ENCODE peak calls at places on chromosomes 1 and 21, in ten cellular contexts. One of them, this sample, is unnamed.

GRCh38 chr1:67441183-67441582 is 11.0 kb upstream of the SERBP1 start:
- DNase-seq in GM23338: no peak
- DNase-seq in SJSA1: peak
- DNase-seq in Right ventricle myocardium superior: peak
- DNase-seq in ELR: peak
- DNase-seq in SHP77: peak
- DNase-seq in H54: no peak
- DNase-seq in progenitor cell of endocrine pancreas: no peak
- DNase-seq in RCC 7860: no peak
- DNase-seq in stimulated activated CD4-positive, alpha-beta T cell treated with anti-CD3 and anti-CD28 coated beads, TNF-alpha, amount 100 ng/mL, for 24 hours: peak
- DNase-seq in this sample: no peak

GRCh38 chr1:232988572-232989040 is 38.2 kb downstream of the NTPCR start:
- DNase-seq in GM23338: no peak
- DNase-seq in progenitor cell of endocrine pancreas: no peak
- DNase-seq in stimulated activated CD4-positive, alpha-beta T cell treated with anti-CD3 and anti-CD28 coated beads, TNF-alpha, amount 100 ng/mL, for 24 hours: no peak
- DNase-seq in RCC 7860: peak
- DNase-seq in H54: peak
- DNase-seq in Right ventricle myocardium superior: no peak
- DNase-seq in ELR: peak
- DNase-seq in SHP77: no peak
- DNase-seq in SJSA1: no peak
- DNase-seq in this sample: peak

GRCh38 chr1:24996983-24997893 is 67.2 kb upstream of the RUNX3 start:
- DNase-seq in SJSA1: no peak
- DNase-seq in Right ventricle myocardium superior: peak
- DNase-seq in RCC 7860: no peak
- DNase-seq in GM23338: no peak
- DNase-seq in stimulated activated CD4-positive, alpha-beta T cell treated with anti-CD3 and anti-CD28 coated beads, TNF-alpha, amount 100 ng/mL, for 24 hours: no peak
- DNase-seq in SHP77: no peak
- DNase-seq in ELR: no peak
- DNase-seq in H54: no peak
- DNase-seq in progenitor cell of endocrine pancreas: no peak
- DNase-seq in this sample: no peak

GRCh38 chr1:207711285-207711684 is 40.6 kb upstream of the CD46 start:
- DNase-seq in ELR: peak
- DNase-seq in progenitor cell of endocrine pancreas: no peak
- DNase-seq in stimulated activated CD4-positive, alpha-beta T cell treated with anti-CD3 and anti-CD28 coated beads, TNF-alpha, amount 100 ng/mL, for 24 hours: no peak
- DNase-seq in GM23338: peak
- DNase-seq in RCC 7860: no peak
- DNase-seq in H54: no peak
- DNase-seq in SHP77: peak
- DNase-seq in SJSA1: no peak
- DNase-seq in Right ventricle myocardium superior: no peak
- DNase-seq in this sample: no peak

GRCh38 chr1:155081472-155082300 is 3.0 kb downstream of the EFNA3 start:
- DNase-seq in Right ventricle myocardium superior: no peak
- DNase-seq in H54: no peak
- DNase-seq in progenitor cell of endocrine pancreas: no peak
- DNase-seq in stimulated activated CD4-positive, alpha-beta T cell treated with anti-CD3 and anti-CD28 coated beads, TNF-alpha, amount 100 ng/mL, for 24 hours: no peak
- DNase-seq in ELR: no peak
- DNase-seq in SHP77: no peak
- DNase-seq in RCC 7860: no peak
- DNase-seq in SJSA1: no peak
- DNase-seq in GM23338: no peak
- DNase-seq in this sample: peak

GRCh38 chr1:31576743-31577455 is 584 bp downstream of the TINAGL1 start:
- DNase-seq in stimulated activated CD4-positive, alpha-beta T cell treated with anti-CD3 and anti-CD28 coated beads, TNF-alpha, amount 100 ng/mL, for 24 hours: no peak
- DNase-seq in H54: no peak
- DNase-seq in SHP77: no peak
- DNase-seq in RCC 7860: no peak
- DNase-seq in ELR: no peak
- DNase-seq in Right ventricle myocardium superior: no peak
- DNase-seq in SJSA1: peak
- DNase-seq in GM23338: no peak
- DNase-seq in progenitor cell of endocrine pancreas: no peak
- DNase-seq in this sample: no peak

GRCh38 chr1:26838474-26839338 is 12.2 kb downstream of the ZDHHC18 start:
- DNase-seq in progenitor cell of endocrine pancreas: no peak
- DNase-seq in H54: no peak
- DNase-seq in Right ventricle myocardium superior: no peak
- DNase-seq in ELR: no peak
- DNase-seq in SJSA1: no peak
- DNase-seq in GM23338: no peak
- DNase-seq in RCC 7860: no peak
- DNase-seq in SHP77: no peak
- DNase-seq in stimulated activated CD4-positive, alpha-beta T cell treated with anti-CD3 and anti-CD28 coated beads, TNF-alpha, amount 100 ng/mL, for 24 hours: peak
- DNase-seq in this sample: no peak

GRCh38 chr1:15667362-15667761 is 16.8 kb upstream of the PLEKHM2 start:
- DNase-seq in progenitor cell of endocrine pancreas: no peak
- DNase-seq in SHP77: no peak
- DNase-seq in GM23338: no peak
- DNase-seq in ELR: no peak
- DNase-seq in RCC 7860: no peak
- DNase-seq in H54: no peak
- DNase-seq in Right ventricle myocardium superior: no peak
- DNase-seq in stimulated activated CD4-positive, alpha-beta T cell treated with anti-CD3 and anti-CD28 coated beads, TNF-alpha, amount 100 ng/mL, for 24 hours: no peak
- DNase-seq in SJSA1: no peak
- DNase-seq in this sample: no peak

GRCh38 chr21:16789636-16790035 is 723.2 kb upstream of the CXADR start:
- DNase-seq in stimulated activated CD4-positive, alpha-beta T cell treated with anti-CD3 and anti-CD28 coated beads, TNF-alpha, amount 100 ng/mL, for 24 hours: no peak
- DNase-seq in GM23338: no peak
- DNase-seq in Right ventricle myocardium superior: no peak
- DNase-seq in RCC 7860: no peak
- DNase-seq in SJSA1: no peak
- DNase-seq in SHP77: no peak
- DNase-seq in ELR: peak
- DNase-seq in H54: no peak
- DNase-seq in progenitor cell of endocrine pancreas: no peak
- DNase-seq in this sample: no peak

GRCh38 chr1:184801503-184801902 is 46.8 kb upstream of the EDEM3 start:
- DNase-seq in ELR: peak
- DNase-seq in RCC 7860: no peak
- DNase-seq in Right ventricle myocardium superior: peak
- DNase-seq in SHP77: no peak
- DNase-seq in progenitor cell of endocrine pancreas: no peak
- DNase-seq in stimulated activated CD4-positive, alpha-beta T cell treated with anti-CD3 and anti-CD28 coated beads, TNF-alpha, amount 100 ng/mL, for 24 hours: no peak
- DNase-seq in GM23338: no peak
- DNase-seq in SJSA1: no peak
- DNase-seq in H54: no peak
- DNase-seq in this sample: no peak

GRCh38 chr1:8373547-8374270 is 55.8 kb downstream of the SLC45A1 start:
- DNase-seq in ELR: peak
- DNase-seq in GM23338: peak
- DNase-seq in SJSA1: peak
- DNase-seq in H54: no peak
- DNase-seq in stimulated activated CD4-positive, alpha-beta T cell treated with anti-CD3 and anti-CD28 coated beads, TNF-alpha, amount 100 ng/mL, for 24 hours: no peak
- DNase-seq in Right ventricle myocardium superior: peak
- DNase-seq in SHP77: peak
- DNase-seq in progenitor cell of endocrine pancreas: no peak
- DNase-seq in RCC 7860: peak
- DNase-seq in this sample: peak

GRCh38 chr1:168506204-168506819 is 37.5 kb downstream of the XCL2 start:
- DNase-seq in GM23338: no peak
- DNase-seq in stimulated activated CD4-positive, alpha-beta T cell treated with anti-CD3 and anti-CD28 coated beads, TNF-alpha, amount 100 ng/mL, for 24 hours: no peak
- DNase-seq in RCC 7860: peak
- DNase-seq in progenitor cell of endocrine pancreas: no peak
- DNase-seq in SHP77: no peak
- DNase-seq in Right ventricle myocardium superior: no peak
- DNase-seq in H54: no peak
- DNase-seq in ELR: peak
- DNase-seq in SJSA1: no peak
- DNase-seq in this sample: no peak

GRCh38 chr1:230276401-230276800 is 149.7 kb downstream of the PGBD5 start:
- DNase-seq in RCC 7860: no peak
- DNase-seq in SHP77: no peak
- DNase-seq in H54: no peak
- DNase-seq in progenitor cell of endocrine pancreas: no peak
- DNase-seq in Right ventricle myocardium superior: peak
- DNase-seq in GM23338: peak
- DNase-seq in ELR: no peak
- DNase-seq in SJSA1: no peak
- DNase-seq in stimulated activated CD4-positive, alpha-beta T cell treated with anti-CD3 and anti-CD28 coated beads, TNF-alpha, amount 100 ng/mL, for 24 hours: no peak
- DNase-seq in this sample: no peak

GRCh38 chr1:62325076-62325475 is 5.8 kb upstream of the KANK4 start:
- DNase-seq in RCC 7860: no peak
- DNase-seq in Right ventricle myocardium superior: peak
- DNase-seq in ELR: peak
- DNase-seq in GM23338: no peak
- DNase-seq in progenitor cell of endocrine pancreas: no peak
- DNase-seq in SJSA1: no peak
- DNase-seq in H54: no peak
- DNase-seq in SHP77: no peak
- DNase-seq in stimulated activated CD4-positive, alpha-beta T cell treated with anti-CD3 and anti-CD28 coated beads, TNF-alpha, amount 100 ng/mL, for 24 hours: no peak
- DNase-seq in this sample: no peak

GRCh38 chr1:4489486-4489885 is 164.9 kb upstream of the AJAP1 start:
- DNase-seq in H54: no peak
- DNase-seq in GM23338: no peak
- DNase-seq in progenitor cell of endocrine pancreas: no peak
- DNase-seq in SJSA1: no peak
- DNase-seq in RCC 7860: no peak
- DNase-seq in stimulated activated CD4-positive, alpha-beta T cell treated with anti-CD3 and anti-CD28 coated beads, TNF-alpha, amount 100 ng/mL, for 24 hours: no peak
- DNase-seq in ELR: no peak
- DNase-seq in Right ventricle myocardium superior: no peak
- DNase-seq in SHP77: no peak
- DNase-seq in this sample: no peak

GRCh38 chr1:206969090-206969489 is 1.2 kb downstream of the FCAMR start:
- DNase-seq in GM23338: no peak
- DNase-seq in RCC 7860: no peak
- DNase-seq in H54: no peak
- DNase-seq in SHP77: no peak
- DNase-seq in SJSA1: no peak
- DNase-seq in Right ventricle myocardium superior: no peak
- DNase-seq in ELR: no peak
- DNase-seq in stimulated activated CD4-positive, alpha-beta T cell treated with anti-CD3 and anti-CD28 coated beads, TNF-alpha, amount 100 ng/mL, for 24 hours: no peak
- DNase-seq in progenitor cell of endocrine pancreas: no peak
- DNase-seq in this sample: no peak

GRCh38 chr1:180173451-180173850 is 18.8 kb downstream of the QSOX1 start:
- DNase-seq in SJSA1: no peak
- DNase-seq in GM23338: no peak
- DNase-seq in SHP77: no peak
- DNase-seq in stimulated activated CD4-positive, alpha-beta T cell treated with anti-CD3 and anti-CD28 coated beads, TNF-alpha, amount 100 ng/mL, for 24 hours: no peak
- DNase-seq in progenitor cell of endocrine pancreas: no peak
- DNase-seq in Right ventricle myocardium superior: no peak
- DNase-seq in ELR: no peak
- DNase-seq in H54: no peak
- DNase-seq in RCC 7860: no peak
- DNase-seq in this sample: no peak

GRCh38 chr1:161168906-161169305 is 2.7 kb downstream of the PPOX start:
- DNase-seq in SJSA1: no peak
- DNase-seq in GM23338: no peak
- DNase-seq in SHP77: no peak
- DNase-seq in H54: no peak
- DNase-seq in progenitor cell of endocrine pancreas: no peak
- DNase-seq in RCC 7860: no peak
- DNase-seq in Right ventricle myocardium superior: no peak
- DNase-seq in ELR: no peak
- DNase-seq in stimulated activated CD4-positive, alpha-beta T cell treated with anti-CD3 and anti-CD28 coated beads, TNF-alpha, amount 100 ng/mL, for 24 hours: no peak
- DNase-seq in this sample: peak

GRCh38 chr1:5950201-5950895 is 41.9 kb downstream of the NPHP4 start:
- DNase-seq in SHP77: no peak
- DNase-seq in RCC 7860: no peak
- DNase-seq in progenitor cell of endocrine pancreas: no peak
- DNase-seq in ELR: no peak
- DNase-seq in GM23338: no peak
- DNase-seq in Right ventricle myocardium superior: no peak
- DNase-seq in SJSA1: peak
- DNase-seq in H54: no peak
- DNase-seq in stimulated activated CD4-positive, alpha-beta T cell treated with anti-CD3 and anti-CD28 coated beads, TNF-alpha, amount 100 ng/mL, for 24 hours: no peak
- DNase-seq in this sample: peak

GRCh38 chr1:37831109-37831508 is 23.1 kb upstream of the YRDC start:
- DNase-seq in progenitor cell of endocrine pancreas: no peak
- DNase-seq in GM23338: no peak
- DNase-seq in Right ventricle myocardium superior: no peak
- DNase-seq in stimulated activated CD4-positive, alpha-beta T cell treated with anti-CD3 and anti-CD28 coated beads, TNF-alpha, amount 100 ng/mL, for 24 hours: no peak
- DNase-seq in SHP77: no peak
- DNase-seq in SJSA1: no peak
- DNase-seq in H54: no peak
- DNase-seq in RCC 7860: no peak
- DNase-seq in ELR: no peak
- DNase-seq in this sample: no peak

GRCh38 chr1:25342846-25343245 is 4.7 kb downstream of the TMEM50A start:
- DNase-seq in progenitor cell of endocrine pancreas: no peak
- DNase-seq in H54: no peak
- DNase-seq in GM23338: no peak
- DNase-seq in ELR: no peak
- DNase-seq in SHP77: no peak
- DNase-seq in stimulated activated CD4-positive, alpha-beta T cell treated with anti-CD3 and anti-CD28 coated beads, TNF-alpha, amount 100 ng/mL, for 24 hours: no peak
- DNase-seq in SJSA1: no peak
- DNase-seq in RCC 7860: no peak
- DNase-seq in Right ventricle myocardium superior: no peak
- DNase-seq in this sample: no peak

GRCh38 chr1:238176441-238176840 is 285.7 kb upstream of the ZP4 start:
- DNase-seq in H54: no peak
- DNase-seq in SJSA1: no peak
- DNase-seq in progenitor cell of endocrine pancreas: no peak
- DNase-seq in stimulated activated CD4-positive, alpha-beta T cell treated with anti-CD3 and anti-CD28 coated beads, TNF-alpha, amount 100 ng/mL, for 24 hours: no peak
- DNase-seq in RCC 7860: no peak
- DNase-seq in SHP77: no peak
- DNase-seq in ELR: peak
- DNase-seq in Right ventricle myocardium superior: no peak
- DNase-seq in GM23338: peak
- DNase-seq in this sample: no peak

GRCh38 chr21:28867401-28867800 is 125.3 kb downstream of the LTN1 start:
- DNase-seq in stimulated activated CD4-positive, alpha-beta T cell treated with anti-CD3 and anti-CD28 coated beads, TNF-alpha, amount 100 ng/mL, for 24 hours: no peak
- DNase-seq in SHP77: no peak
- DNase-seq in progenitor cell of endocrine pancreas: no peak
- DNase-seq in SJSA1: no peak
- DNase-seq in RCC 7860: no peak
- DNase-seq in Right ventricle myocardium superior: no peak
- DNase-seq in ELR: peak
- DNase-seq in H54: no peak
- DNase-seq in GM23338: no peak
- DNase-seq in this sample: no peak

GRCh38 chr1:9294910-9295636 is 2.4 kb downstream of the SPSB1 start:
- DNase-seq in progenitor cell of endocrine pancreas: no peak
- DNase-seq in H54: no peak
- DNase-seq in ELR: peak
- DNase-seq in SJSA1: no peak
- DNase-seq in stimulated activated CD4-positive, alpha-beta T cell treated with anti-CD3 and anti-CD28 coated beads, TNF-alpha, amount 100 ng/mL, for 24 hours: peak
- DNase-seq in Right ventricle myocardium superior: peak
- DNase-seq in GM23338: no peak
- DNase-seq in SHP77: no peak
- DNase-seq in RCC 7860: peak
- DNase-seq in this sample: no peak

GRCh38 chr1:46522184-46522968 is 29.1 kb downstream of the KNCN start:
- DNase-seq in Right ventricle myocardium superior: peak
- DNase-seq in stimulated activated CD4-positive, alpha-beta T cell treated with anti-CD3 and anti-CD28 coated beads, TNF-alpha, amount 100 ng/mL, for 24 hours: peak
- DNase-seq in GM23338: no peak
- DNase-seq in H54: peak
- DNase-seq in ELR: peak
- DNase-seq in SHP77: no peak
- DNase-seq in progenitor cell of endocrine pancreas: no peak
- DNase-seq in RCC 7860: peak
- DNase-seq in SJSA1: peak
- DNase-seq in this sample: no peak

GRCh38 chr1:2134604-2135307 is 59.8 kb downstream of the FAAP20 start:
- DNase-seq in ELR: no peak
- DNase-seq in SHP77: no peak
- DNase-seq in H54: no peak
- DNase-seq in GM23338: no peak
- DNase-seq in SJSA1: no peak
- DNase-seq in stimulated activated CD4-positive, alpha-beta T cell treated with anti-CD3 and anti-CD28 coated beads, TNF-alpha, amount 100 ng/mL, for 24 hours: no peak
- DNase-seq in Right ventricle myocardium superior: peak
- DNase-seq in RCC 7860: no peak
- DNase-seq in progenitor cell of endocrine pancreas: no peak
- DNase-seq in this sample: no peak

GRCh38 chr1:46179138-46180081 is 3.1 kb upstream of the P3R3URF start:
- DNase-seq in SHP77: peak
- DNase-seq in progenitor cell of endocrine pancreas: peak
- DNase-seq in Right ventricle myocardium superior: peak
- DNase-seq in GM23338: peak
- DNase-seq in H54: peak
- DNase-seq in ELR: peak
- DNase-seq in RCC 7860: peak
- DNase-seq in stimulated activated CD4-positive, alpha-beta T cell treated with anti-CD3 and anti-CD28 coated beads, TNF-alpha, amount 100 ng/mL, for 24 hours: peak
- DNase-seq in SJSA1: peak
- DNase-seq in this sample: no peak

GRCh38 chr1:32066489-32066873 is 6.3 kb upstream of the TMEM39B start:
- DNase-seq in Right ventricle myocardium superior: no peak
- DNase-seq in stimulated activated CD4-positive, alpha-beta T cell treated with anti-CD3 and anti-CD28 coated beads, TNF-alpha, amount 100 ng/mL, for 24 hours: no peak
- DNase-seq in GM23338: no peak
- DNase-seq in RCC 7860: peak
- DNase-seq in ELR: peak
- DNase-seq in SJSA1: peak
- DNase-seq in H54: no peak
- DNase-seq in SHP77: peak
- DNase-seq in progenitor cell of endocrine pancreas: no peak
- DNase-seq in this sample: peak

This sample was measured in coronary artery.